ENCODE peak calls at places on chromosomes 13 and 19, in eight cellular contexts. One of them, this sample, is unnamed.

GRCh38 chr19:36136975-36137686 is 2.7 kb upstream of the CAPNS1 start:
- DNase-seq in LHCN-M2: peak
- DNase-seq in GM23338: no peak
- DNase-seq in lung: peak
- DNase-seq in IMR-90: peak
- DNase-seq in cardiac muscle cell: no peak
- DNase-seq in lower lobe of right lung: peak
- DNase-seq in CD4-positive, alpha-beta T cell: no peak
- DNase-seq in this sample: no peak

GRCh38 chr13:40440990-40441820 is 225.2 kb downstream of the FOXO1 start:
- DNase-seq in LHCN-M2: peak
- DNase-seq in GM23338: no peak
- DNase-seq in lung: peak
- DNase-seq in IMR-90: no peak
- DNase-seq in cardiac muscle cell: peak
- DNase-seq in lower lobe of right lung: peak
- DNase-seq in CD4-positive, alpha-beta T cell: no peak
- DNase-seq in this sample: no peak

GRCh38 chr19:14059093-14059480 is 2.8 kb downstream of the PALM3 start:
- DNase-seq in LHCN-M2: no peak
- DNase-seq in GM23338: peak
- DNase-seq in lung: no peak
- DNase-seq in IMR-90: no peak
- DNase-seq in cardiac muscle cell: peak
- DNase-seq in lower lobe of right lung: no peak
- DNase-seq in CD4-positive, alpha-beta T cell: peak
- DNase-seq in this sample: no peak

GRCh38 chr19:33055718-33056117 is 9.0 kb downstream of the RHPN2 start:
- DNase-seq in LHCN-M2: no peak
- DNase-seq in GM23338: no peak
- DNase-seq in lung: no peak
- DNase-seq in IMR-90: peak
- DNase-seq in cardiac muscle cell: no peak
- DNase-seq in lower lobe of right lung: no peak
- DNase-seq in CD4-positive, alpha-beta T cell: no peak
- DNase-seq in this sample: no peak

GRCh38 chr19:56294557-56294956 is 20.1 kb downstream of the ZSCAN5A start:
- DNase-seq in LHCN-M2: peak
- DNase-seq in GM23338: no peak
- DNase-seq in lung: no peak
- DNase-seq in IMR-90: peak
- DNase-seq in cardiac muscle cell: no peak
- DNase-seq in lower lobe of right lung: no peak
- DNase-seq in CD4-positive, alpha-beta T cell: no peak
- DNase-seq in this sample: no peak

GRCh38 chr13:47672982-47673670 is 327.9 kb downstream of the SUCLA2 start:
- DNase-seq in LHCN-M2: peak
- DNase-seq in GM23338: no peak
- DNase-seq in lung: no peak
- DNase-seq in IMR-90: peak
- DNase-seq in cardiac muscle cell: no peak
- DNase-seq in lower lobe of right lung: no peak
- DNase-seq in CD4-positive, alpha-beta T cell: no peak
- DNase-seq in this sample: no peak

GRCh38 chr13:78060966-78061365 is 142.3 kb upstream of the EDNRB start:
- DNase-seq in LHCN-M2: no peak
- DNase-seq in GM23338: no peak
- DNase-seq in lung: no peak
- DNase-seq in IMR-90: no peak
- DNase-seq in cardiac muscle cell: no peak
- DNase-seq in lower lobe of right lung: no peak
- DNase-seq in CD4-positive, alpha-beta T cell: no peak
- DNase-seq in this sample: no peak

GRCh38 chr13:44050450-44051063 is 170.9 kb downstream of the LACC1 start:
- DNase-seq in LHCN-M2: peak
- DNase-seq in GM23338: peak
- DNase-seq in lung: no peak
- DNase-seq in IMR-90: peak
- DNase-seq in cardiac muscle cell: peak
- DNase-seq in lower lobe of right lung: no peak
- DNase-seq in CD4-positive, alpha-beta T cell: no peak
- DNase-seq in this sample: no peak

GRCh38 chr13:50589139-50589538 is 254.4 kb downstream of the DLEU7 start:
- DNase-seq in LHCN-M2: peak
- DNase-seq in GM23338: no peak
- DNase-seq in lung: no peak
- DNase-seq in IMR-90: peak
- DNase-seq in cardiac muscle cell: no peak
- DNase-seq in lower lobe of right lung: no peak
- DNase-seq in CD4-positive, alpha-beta T cell: no peak
- DNase-seq in this sample: no peak

This sample was measured in HuH-7.